ENCODE peak calls at places on chromosomes 4 and X, in four cellular contexts. Q is left ventricle myocardium inferior, X is right cardiac atrium, N is heart right ventricle. W is an unnamed sample.

GRCh38 chrX:57985951-57986350 is 75.7 kb upstream of the ZXDA start:
- DNase-seq in Q (no peak), X (no peak), N (no peak), W (peak; percentile 8)

GRCh38 chrX:71558920-71559319 is 19.3 kb upstream of the GCNA start:
- DNase-seq in Q (no peak), X (no peak), N (no peak), W (no peak)

GRCh38 chr4:78417603-78418002 is 134.0 kb upstream of the ANXA3 start:
- DNase-seq in Q (no peak), X (no peak), N (no peak), W (no peak)

GRCh38 chr4:124713213-124713592 is 671 bp upstream of the ANKRD50 start:
- DNase-seq in Q (peak; percentile 70), X (peak; percentile 79), N (peak; percentile 82), W (peak; percentile 5)

GRCh38 chrX:104922206-104922621 is 298.3 kb downstream of the TEX13A start:
- DNase-seq in Q (peak; percentile 22), X (peak; percentile 57), N (peak; percentile 17), W (no peak)

GRCh38 chrX:11792461-11793421 is 34.7 kb downstream of the MSL3 start:
- DNase-seq in Q (no peak), X (no peak), N (peak; percentile 3), W (peak; percentile 46)

GRCh38 chr4:112968456-112969159 is 80.8 kb upstream of the ANK2 start:
- DNase-seq in Q (no peak), X (no peak), N (no peak), W (no peak)

GRCh38 chrX:53047228-53047627 is 1.4 kb upstream of the GPR173 start:
- DNase-seq in Q (no peak), X (no peak), N (no peak), W (no peak)

GRCh38 chrX:106038625-106039024 is at the start of gene SERPINA7:
- DNase-seq in Q (no peak), X (no peak), N (no peak), W (no peak)

GRCh38 chrX:51804741-51805140 is 61.5 kb downstream of the GSPT2 start:
- DNase-seq in Q (no peak), X (no peak), N (no peak), W (no peak)

GRCh38 chr4:76272091-76272490 is 20.6 kb downstream of the FAM47E start:
- DNase-seq in Q (no peak), X (no peak), N (no peak), W (no peak)

GRCh38 chr4:70670332-70671014 is 4.2 kb upstream of the JCHAIN start:
- DNase-seq in Q (no peak), X (no peak), N (no peak), W (no peak)

GRCh38 chrX:92270936-92271655 is 491.9 kb downstream of the PCDH11X start:
- DNase-seq in Q (no peak), X (no peak), N (no peak), W (no peak)

GRCh38 chrX:111411591-111412371 is at the start of gene DCX:
- DNase-seq in Q (no peak), X (no peak), N (no peak), W (no peak)

GRCh38 chr4:123190176-123190575 is 206.4 kb upstream of the SPRY1 start:
- DNase-seq in Q (no peak), X (no peak), N (no peak), W (no peak)

GRCh38 chr4:141046255-141046654 is 87.0 kb downstream of the RNF150 start:
- DNase-seq in Q (no peak), X (no peak), N (peak; percentile 49), W (no peak)

GRCh38 chr4:86818211-86818610 is 31.0 kb downstream of the SLC10A6 start:
- DNase-seq in Q (no peak), X (no peak), N (no peak), W (no peak)

GRCh38 chrX:79147477-79147876 is 3.0 kb downstream of the GPR174 start:
- DNase-seq in Q (no peak), X (no peak), N (no peak), W (no peak)

DNA sequence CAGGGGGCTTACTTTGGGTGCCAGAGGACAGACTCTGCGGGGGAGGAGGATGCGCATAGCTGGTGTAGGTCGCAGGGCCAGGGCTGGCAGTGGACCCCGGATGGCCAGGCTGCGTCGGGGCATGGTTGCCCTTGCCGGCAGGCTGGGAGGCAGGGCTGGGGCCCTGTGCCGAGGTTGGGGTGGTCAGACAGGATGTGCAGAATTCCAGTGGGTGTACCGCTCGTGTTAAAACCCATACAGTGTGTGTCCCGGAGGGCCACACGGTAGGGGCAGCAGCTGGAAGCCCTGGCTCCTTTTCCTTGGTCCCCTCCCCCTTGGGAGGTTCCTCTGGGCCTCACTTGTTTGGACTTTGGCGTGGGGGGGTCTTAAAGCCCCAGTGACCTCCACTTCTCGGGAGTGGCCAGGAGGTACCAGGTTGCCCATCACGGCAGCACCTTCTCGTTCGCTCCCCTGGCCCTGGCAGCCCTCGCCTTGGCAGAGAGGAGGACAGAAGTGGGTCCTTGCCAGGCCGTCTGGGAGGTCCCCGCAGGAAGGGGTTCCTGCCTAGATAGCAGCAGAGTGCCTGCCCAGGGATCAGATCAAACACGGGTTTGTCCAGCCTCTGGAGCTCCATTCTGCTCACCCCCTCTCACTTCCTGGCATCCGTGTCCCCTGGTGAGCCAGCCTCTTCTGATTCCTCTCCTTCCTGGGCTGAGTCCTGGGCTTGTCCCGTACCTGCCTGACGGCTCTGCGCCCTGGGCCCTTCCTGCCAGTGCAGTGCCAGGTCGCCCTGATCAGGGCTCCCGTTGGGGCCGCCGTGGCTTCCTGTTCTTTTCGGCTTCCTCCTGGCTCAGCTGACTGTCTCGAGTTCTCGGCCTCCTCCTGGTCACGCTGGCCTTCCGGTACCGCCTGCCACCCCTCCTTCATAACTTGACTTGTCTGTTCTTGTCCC is 56.7 kb upstream of the HGFAC start:
- DNase-seq in Q (peak; percentile 57), X (peak; percentile 56), N (peak; percentile 62), W (peak; percentile 83)
- H3K27ac ChIP-seq in Q (peak overlapping the region; percentile 66), X (peak overlapping the region; percentile 39), N (peak overlapping the region; percentile 81), W (peak overlapping the region; percentile 87)

GRCh38 chr4:19735012-19735411 is 516.7 kb upstream of the SLIT2 start:
- DNase-seq in Q (no peak), X (no peak), N (no peak), W (no peak)

GRCh38 chr4:19736968-19737756 is 514.5 kb upstream of the SLIT2 start:
- DNase-seq in Q (no peak), X (no peak), N (no peak), W (no peak)

GRCh38 chr4:19739101-19739651 is 512.5 kb upstream of the SLIT2 start:
- DNase-seq in Q (no peak), X (no peak), N (no peak), W (peak; percentile 24)
- H3K27ac ChIP-seq in Q (no peak overlapping the region), X (no peak overlapping the region), N (no peak overlapping the region), W (no peak overlapping the region)

GRCh38 chrX:39766882-39767281 is 330.9 kb downstream of the BCOR start:
- DNase-seq in Q (peak; percentile 26), X (peak; percentile 55), N (no peak), W (no peak)

GRCh38 chrX:39767446-39767845 is 330.3 kb downstream of the BCOR start:
- DNase-seq in Q (no peak), X (no peak), N (no peak), W (no peak)

GRCh38 chrX:39769748-39770147 is 328.0 kb downstream of the BCOR start:
- DNase-seq in Q (no peak), X (no peak), N (no peak), W (no peak)

GRCh38 chrX:39764441-39764914 is 333.3 kb downstream of the BCOR start:
- DNase-seq in Q (no peak), X (no peak), N (no peak), W (no peak)

GRCh38 chrX:39766085-39766726 is 331.6 kb downstream of the BCOR start:
- DNase-seq in Q (no peak), X (no peak), N (no peak), W (no peak)
- H3K27ac ChIP-seq in Q (no peak overlapping the region), X (no peak overlapping the region), N (no peak overlapping the region), W (no peak overlapping the region)

DNA sequence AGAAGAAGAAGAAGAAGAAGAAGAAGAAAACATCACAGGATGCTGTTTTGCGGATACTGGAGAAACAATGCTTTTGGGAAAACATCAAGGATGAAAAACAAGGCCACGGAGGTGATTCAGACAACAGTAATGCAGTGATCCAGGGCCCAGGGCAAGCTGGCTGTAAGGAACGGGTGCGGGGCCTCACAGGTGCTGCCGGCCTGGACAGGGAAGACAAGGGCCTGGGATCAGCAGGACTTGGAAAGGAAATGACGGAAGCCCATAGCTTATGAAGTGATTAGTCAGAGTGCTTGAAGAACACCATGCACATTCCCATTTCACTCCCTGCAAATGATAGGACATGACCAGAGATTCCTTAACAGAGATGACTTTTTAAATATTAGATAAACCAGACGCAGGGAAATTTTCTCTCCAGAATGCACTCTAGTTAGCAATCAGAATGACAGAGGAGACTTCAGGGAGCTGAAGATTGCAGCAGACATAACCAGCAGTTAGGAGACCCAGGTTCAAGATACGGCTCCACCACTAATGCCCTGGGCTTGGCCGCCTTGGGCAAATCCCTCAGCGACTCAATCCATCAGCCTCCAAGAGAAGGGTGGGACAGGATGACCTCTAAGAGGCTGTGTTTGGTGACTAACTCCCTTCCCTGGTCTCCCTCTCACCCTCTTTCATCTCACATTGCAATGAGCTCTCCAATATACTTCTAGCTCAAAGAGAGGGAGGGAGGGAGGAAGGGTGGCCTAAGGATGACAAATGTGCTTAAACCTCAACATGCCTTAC is 54.1 kb downstream of the APBB2 start:
- DNase-seq in Q (no peak), X (no peak), N (no peak), W (peak; percentile 37)
- H3K27ac ChIP-seq in Q (peak overlapping the region; percentile 25), X (no peak overlapping the region), N (peak overlapping the region; percentile 43), W (no peak overlapping the region)

GRCh38 chr4:94014484-94015136 is 186.1 kb downstream of the ATOH1 start:
- DNase-seq in Q (no peak), X (no peak), N (no peak), W (no peak)
- H3K27ac ChIP-seq in Q (no peak overlapping the region), X (no peak overlapping the region), N (no peak overlapping the region), W (no peak overlapping the region)

DNA sequence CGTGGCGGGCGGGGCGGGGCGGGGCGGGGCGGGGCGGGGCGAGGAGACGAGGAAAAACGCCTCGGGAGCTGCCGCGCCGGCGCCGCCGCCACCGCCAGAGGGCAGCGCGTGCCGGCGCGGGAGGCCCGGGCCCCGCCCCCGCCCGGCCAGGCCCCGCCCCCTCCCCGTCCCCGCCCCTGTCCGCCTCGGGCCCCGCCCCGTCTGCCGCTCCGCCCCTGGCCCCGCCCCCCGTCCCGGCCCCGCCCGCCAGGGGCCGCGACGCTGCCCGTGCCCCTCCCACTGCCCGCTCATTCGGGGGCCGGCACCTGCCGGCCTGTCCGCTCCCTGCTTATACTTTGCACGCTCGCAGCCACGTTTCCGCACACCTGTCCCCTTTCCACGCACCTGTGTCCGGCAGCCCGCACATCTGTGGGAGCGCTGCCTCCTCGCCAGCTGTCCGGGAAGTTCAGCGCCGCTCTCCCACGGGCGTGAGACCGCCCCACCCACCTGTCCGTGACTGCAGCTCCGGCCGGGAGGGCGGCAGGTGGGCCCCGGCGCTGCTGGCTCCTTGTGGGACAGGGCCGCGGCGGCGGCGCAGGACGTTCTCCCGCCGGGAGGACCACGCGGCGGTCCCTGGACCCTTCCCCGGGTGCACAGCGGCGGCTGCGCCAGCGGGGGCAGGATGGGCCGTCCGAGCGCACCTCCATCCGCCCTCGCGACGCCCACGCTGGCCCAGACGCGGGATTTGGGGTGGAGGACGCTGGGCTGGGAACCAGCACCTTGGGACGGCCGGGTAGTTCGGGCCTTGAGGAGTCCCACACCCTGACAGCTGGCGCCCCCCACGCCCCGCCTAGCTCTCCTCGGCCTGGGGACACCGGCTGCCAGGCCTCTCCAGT is 1.5 kb upstream of the FGFRL1 start:
- DNase-seq in Q (peak; percentile 69), X (peak; percentile 72), N (peak; percentile 59), W (peak; percentile 95)
- H3K27ac ChIP-seq in Q (peak overlapping the region; percentile 47), X (no peak overlapping the region), N (peak overlapping the region; percentile 48), W (peak overlapping the region; percentile 78)

W was measured in upper lobe of left lung.